ENCODE peak calls at places on chromosome 1, in four cellular contexts. One of them, this sample, is unnamed.

GRCh38 chr1:16181887-16182719 is 26.2 kb upstream of the EPHA2 start:
- DNase-seq in breast epithelium: peak
- DNase-seq in A549: peak
- DNase-seq in EL: peak
- DNase-seq in this sample: peak

GRCh38 chr1:227459326-227459841 is 104.0 kb upstream of the ZNF678 start:
- DNase-seq in breast epithelium: no peak
- DNase-seq in A549: no peak
- DNase-seq in EL: peak
- DNase-seq in this sample: no peak

GRCh38 chr1:4139646-4140045 is 239.6 kb upstream of the C1orf174 start:
- DNase-seq in breast epithelium: no peak
- DNase-seq in A549: no peak
- DNase-seq in EL: no peak
- DNase-seq in this sample: no peak

GRCh38 chr1:30749691-30750583 is 7.6 kb downstream of the LAPTM5 start:
- DNase-seq in breast epithelium: no peak
- DNase-seq in A549: no peak
- DNase-seq in EL: no peak
- DNase-seq in this sample: no peak

GRCh38 chr1:151130837-151131586 is 15.4 kb downstream of the SEMA6C start:
- DNase-seq in breast epithelium: peak
- DNase-seq in A549: no peak
- DNase-seq in EL: peak
- DNase-seq in this sample: peak

GRCh38 chr1:228903573-228904122 is 168.4 kb downstream of the RHOU start:
- DNase-seq in breast epithelium: no peak
- DNase-seq in A549: no peak
- DNase-seq in EL: no peak
- DNase-seq in this sample: no peak

GRCh38 chr1:235675152-235675890 is 25.7 kb upstream of the GNG4 start:
- DNase-seq in breast epithelium: no peak
- DNase-seq in A549: peak
- DNase-seq in EL: peak
- DNase-seq in this sample: no peak

GRCh38 chr1:220093361-220094015 is 444 bp upstream of the IARS2 start:
- DNase-seq in breast epithelium: no peak
- DNase-seq in A549: no peak
- DNase-seq in EL: no peak
- DNase-seq in this sample: no peak

GRCh38 chr1:203308205-203309114 is 3.1 kb downstream of the BTG2 start:
- DNase-seq in breast epithelium: no peak
- DNase-seq in A549: no peak
- DNase-seq in EL: no peak
- DNase-seq in this sample: no peak

GRCh38 chr1:180175806-180176205 is 21.1 kb downstream of the QSOX1 start:
- DNase-seq in breast epithelium: no peak
- DNase-seq in A549: no peak
- DNase-seq in EL: no peak
- DNase-seq in this sample: no peak

GRCh38 chr1:111422546-111423391 is 4.8 kb downstream of the OVGP1 start:
- DNase-seq in breast epithelium: peak
- DNase-seq in A549: peak
- DNase-seq in EL: peak
- DNase-seq in this sample: no peak

GRCh38 chr1:110465814-110466380 is 14.9 kb downstream of the PROK1 start:
- DNase-seq in breast epithelium: no peak
- DNase-seq in A549: no peak
- DNase-seq in EL: no peak
- DNase-seq in this sample: no peak

GRCh38 chr1:67847466-67847865 is 14.2 kb upstream of the GNG12 start:
- DNase-seq in breast epithelium: no peak
- DNase-seq in A549: no peak
- DNase-seq in EL: no peak
- DNase-seq in this sample: no peak